ENCODE peak calls at places on chromosome 13, in seven cellular contexts. X, Z, B, H, L, E and D are unnamed samples.

GRCh38 chr13:94433055-94433947 is 46.2 kb downstream of the DCT start:
- DNase-seq in X (no peak), Z (no peak), B (peak), H (no peak), L (no peak), E (no peak), D (no peak)

GRCh38 chr13:51270606-51271005 is 48.4 kb downstream of the FAM124A start:
- DNase-seq in X (no peak), Z (no peak), B (no peak), H (no peak), L (no peak), E (no peak), D (no peak)

GRCh38 chr13:107730835-107731234 is 484.5 kb downstream of the LIG4 start:
- DNase-seq in X (no peak), Z (no peak), B (no peak), H (peak), L (peak), E (no peak), D (no peak)

GRCh38 chr13:38921081-38921480 is 69.5 kb downstream of the STOML3 start:
- DNase-seq in X (no peak), Z (no peak), B (no peak), H (no peak), L (no peak), E (no peak), D (no peak)

GRCh38 chr13:44746690-44747089 is 170.6 kb upstream of the TSC22D1 start:
- DNase-seq in X (no peak), Z (no peak), B (no peak), H (no peak), L (peak), E (no peak), D (no peak)

GRCh38 chr13:73997964-73998363 is 136.2 kb downstream of the KLF12 start:
- DNase-seq in X (no peak), Z (no peak), B (no peak), H (no peak), L (no peak), E (no peak), D (no peak)

GRCh38 chr13:63117710-63118109 is 1702.1 kb upstream of the PCDH20 start:
- DNase-seq in X (no peak), Z (no peak), B (no peak), H (no peak), L (no peak), E (no peak), D (no peak)

GRCh38 chr13:30159446-30159839 is 147.9 kb downstream of the KATNAL1 start:
- DNase-seq in X (peak), Z (no peak), B (no peak), H (peak), L (peak), E (no peak), D (no peak)

GRCh38 chr13:49954674-49955455 is 18.7 kb upstream of the SPRYD7 start:
- DNase-seq in X (peak), Z (no peak), B (no peak), H (no peak), L (peak), E (peak), D (peak)

GRCh38 chr13:100668408-100668807 is 6.2 kb downstream of the TMTC4 start:
- DNase-seq in X (peak), Z (no peak), B (no peak), H (no peak), L (peak), E (no peak), D (no peak)

GRCh38 chr13:57624565-57625435 is 6.7 kb upstream of the PCDH17 start:
- DNase-seq in X (peak), Z (peak), B (peak), H (peak), L (peak), E (peak), D (peak)

GRCh38 chr13:79741006-79741405 is 260.1 kb downstream of the NDFIP2 start:
- DNase-seq in X (peak), Z (no peak), B (no peak), H (peak), L (peak), E (no peak), D (no peak)

GRCh38 chr13:36712785-36713184 is 39.0 kb downstream of the SERTM1 start:
- DNase-seq in X (peak), Z (no peak), B (no peak), H (peak), L (peak), E (no peak), D (no peak)

GRCh38 chr13:23715762-23716235 is 145.6 kb downstream of the TNFRSF19 start:
- DNase-seq in X (no peak), Z (no peak), B (no peak), H (no peak), L (no peak), E (no peak), D (peak)

GRCh38 chr13:97268772-97269171 is 46.6 kb downstream of the MBNL2 start:
- DNase-seq in X (no peak), Z (no peak), B (no peak), H (no peak), L (no peak), E (no peak), D (no peak)

GRCh38 chr13:63206431-63206830 is 1790.8 kb upstream of the PCDH20 start:
- DNase-seq in X (no peak), Z (no peak), B (no peak), H (no peak), L (peak), E (no peak), D (no peak)

GRCh38 chr13:91955546-91956355 is 557.3 kb downstream of the GPC5 start:
- DNase-seq in X (no peak), Z (no peak), B (no peak), H (no peak), L (no peak), E (no peak), D (no peak)

GRCh38 chr13:111046590-111047141 is 68.4 kb upstream of the ARHGEF7 start:
- DNase-seq in X (peak), Z (no peak), B (peak), H (peak), L (peak), E (no peak), D (no peak)

GRCh38 chr13:44934724-44935123 is 54.5 kb downstream of the NUFIP1 start:
- DNase-seq in X (peak), Z (no peak), B (peak), H (no peak), L (peak), E (no peak), D (no peak)

GRCh38 chr13:36848228-36848982 is 29.4 kb downstream of the RFXAP start:
- DNase-seq in X (no peak), Z (no peak), B (peak), H (peak), L (peak), E (no peak), D (no peak)

GRCh38 chr13:93118081-93118615 is 108.5 kb upstream of the GPC6 start:
- DNase-seq in X (no peak), Z (no peak), B (no peak), H (no peak), L (no peak), E (no peak), D (no peak)

GRCh38 chr13:39209731-39210633 is 171.7 kb downstream of the NHLRC3 start:
- DNase-seq in X (peak), Z (no peak), B (no peak), H (no peak), L (peak), E (no peak), D (no peak)

GRCh38 chr13:49499889-49500660 is 4.3 kb downstream of the PHF11 start:
- DNase-seq in X (peak), Z (no peak), B (no peak), H (peak), L (peak), E (no peak), D (no peak)

GRCh38 chr13:80716610-80717081 is 375.7 kb upstream of the SPRY2 start:
- DNase-seq in X (no peak), Z (no peak), B (no peak), H (no peak), L (no peak), E (no peak), D (peak)

GRCh38 chr13:44132710-44133109 is 240.9 kb upstream of the SERP2 start:
- DNase-seq in X (peak), Z (no peak), B (no peak), H (peak), L (peak), E (peak), D (peak)

GRCh38 chr13:46556380-46556779 is 3.4 kb downstream of the LRCH1 start:
- DNase-seq in X (no peak), Z (no peak), B (no peak), H (no peak), L (no peak), E (no peak), D (no peak)

GRCh38 chr13:63586467-63586866 is 2170.8 kb upstream of the PCDH20 start:
- DNase-seq in X (no peak), Z (no peak), B (no peak), H (no peak), L (no peak), E (no peak), D (no peak)

GRCh38 chr13:93547886-93548285 is 321.3 kb downstream of the GPC6 start:
- DNase-seq in X (no peak), Z (no peak), B (no peak), H (no peak), L (no peak), E (no peak), D (no peak)

GRCh38 chr13:45119469-45119989 is 781 bp upstream of the GTF2F2 start:
- DNase-seq in X (peak), Z (peak), B (peak), H (peak), L (peak), E (peak), D (peak)

GRCh38 chr13:44309771-44310767 is 63.6 kb upstream of the SERP2 start:
- DNase-seq in X (peak), Z (no peak), B (no peak), H (no peak), L (no peak), E (peak), D (no peak)

GRCh38 chr13:33233547-33233946 is 52.0 kb downstream of the STARD13 start:
- DNase-seq in X (no peak), Z (no peak), B (no peak), H (no peak), L (no peak), E (no peak), D (no peak)

GRCh38 chr13:73809561-73809960 is 324.6 kb downstream of the KLF12 start:
- DNase-seq in X (peak), Z (no peak), B (no peak), H (peak), L (peak), E (no peak), D (peak)

GRCh38 chr13:70585109-70585508 is 476.9 kb upstream of the KLHL1 start:
- DNase-seq in X (no peak), Z (no peak), B (no peak), H (no peak), L (no peak), E (no peak), D (no peak)

GRCh38 chr13:73162912-73163911 is 104.4 kb downstream of the KLF5 start:
- DNase-seq in X (no peak), Z (no peak), B (no peak), H (no peak), L (no peak), E (peak), D (peak)

GRCh38 chr13:46149272-46150133 is 32.5 kb downstream of the LCP1 start:
- DNase-seq in X (peak), Z (no peak), B (no peak), H (peak), L (peak), E (no peak), D (no peak)

GRCh38 chr13:110616103-110617101 is 1.1 kb downstream of the NAXD start:
- DNase-seq in X (peak), Z (peak), B (peak), H (peak), L (peak), E (peak), D (peak)

GRCh38 chr13:68708336-68708908 is 1399.2 kb upstream of the ATXN8OS start:
- DNase-seq in X (no peak), Z (no peak), B (no peak), H (no peak), L (no peak), E (no peak), D (no peak)

GRCh38 chr13:102812616-102813287 is 13.8 kb downstream of the BIVM start:
- DNase-seq in X (peak), Z (no peak), B (no peak), H (peak), L (peak), E (no peak), D (no peak)